ENCODE peak calls at places on chromosomes 5 and 9, in ten cellular contexts. N is lung; F is WTC11; E is cardiac fibroblast; Q is AG10803; C is DMS153; B is EH; Z is NCI-H2029; X is colonic mucosa; M is stimulated activated CD4-positive, alpha-beta T cell treated with anti-CD3 and anti-CD28 coated beads, Interleukin-2, amount 100 ng/mL, for 48 hours. W is an unnamed sample.

GRCh38 chr5:107231191-107231590 is 439.5 kb downstream of the EFNA5 start:
- DNase-seq in Z (no peak), E (no peak), X (no peak), C (no peak), F (no peak), M (no peak), Q (no peak), B (no peak), N (no peak), W (no peak)

GRCh38 chr9:69645488-69645887 is 26.7 kb downstream of the APBA1 start:
- DNase-seq in F (peak), Q (no peak), N (peak), X (peak), M (no peak), Z (peak), E (no peak), B (no peak), C (peak), W (no peak)

GRCh38 chr9:112111461-112111860 is 63.6 kb downstream of the SUSD1 start:
- DNase-seq in C (no peak), Q (no peak), N (no peak), E (no peak), M (no peak), F (no peak), Z (no peak), B (no peak), X (peak), W (no peak)

GRCh38 chr9:69391487-69391886 is 66.5 kb downstream of the ENTREP1 start:
- DNase-seq in Z (no peak), N (no peak), X (no peak), M (no peak), C (no peak), B (no peak), E (no peak), F (no peak), Q (no peak), W (no peak)

GRCh38 chr9:113899205-113899604 is 23.1 kb downstream of the ZNF618 start:
- DNase-seq in F (no peak), Q (no peak), B (no peak), E (no peak), Z (no peak), C (no peak), X (no peak), M (no peak), N (peak), W (no peak)

GRCh38 chr9:121294866-121295661 is 27.1 kb downstream of the GSN start:
- DNase-seq in N (no peak), X (peak), F (no peak), M (no peak), C (no peak), B (no peak), E (no peak), Z (no peak), Q (no peak), W (no peak)

GRCh38 chr5:157331807-157332206 is 65.9 kb downstream of the CYFIP2 start:
- DNase-seq in C (no peak), F (no peak), N (no peak), Q (no peak), M (no peak), X (no peak), Z (no peak), E (no peak), B (no peak), W (no peak)

GRCh38 chr5:89735108-89735507 is 674.4 kb downstream of the CETN3 start:
- DNase-seq in M (no peak), E (peak), Q (peak), X (no peak), B (no peak), C (no peak), F (no peak), Z (no peak), N (no peak), W (no peak)

GRCh38 chr9:134341306-134341705 is 15.1 kb downstream of the RXRA start:
- DNase-seq in B (no peak), X (peak), Q (no peak), E (no peak), Z (no peak), C (no peak), M (no peak), N (peak), F (no peak), W (no peak)